ENCODE peak calls at places on chromosome 14, in ten cellular contexts. One of them, this sample, is unnamed.

GRCh38 chr14:22837750-22838538 is 1.6 kb downstream of the MMP14 start:
- DNase-seq in lower leg skin: peak
- DNase-seq in ovary: peak
- DNase-seq in transverse colon: peak
- DNase-seq in spleen: peak
- DNase-seq in HCT116: no peak
- DNase-seq in heart left ventricle: peak
- DNase-seq in uterus: peak
- DNase-seq in stomach: no peak
- DNase-seq in IMR-90: peak
- DNase-seq in this sample: no peak

GRCh38 chr14:25413058-25413457 is 363.1 kb upstream of the STXBP6 start:
- DNase-seq in lower leg skin: no peak
- DNase-seq in ovary: no peak
- DNase-seq in transverse colon: no peak
- DNase-seq in spleen: no peak
- DNase-seq in HCT116: no peak
- DNase-seq in heart left ventricle: no peak
- DNase-seq in uterus: no peak
- DNase-seq in stomach: no peak
- DNase-seq in IMR-90: no peak
- DNase-seq in this sample: no peak

GRCh38 chr14:69315302-69315701 is 55.3 kb downstream of the GALNT16 start:
- DNase-seq in lower leg skin: peak
- DNase-seq in ovary: peak
- DNase-seq in transverse colon: no peak
- DNase-seq in spleen: peak
- DNase-seq in HCT116: no peak
- DNase-seq in heart left ventricle: peak
- DNase-seq in uterus: peak
- DNase-seq in stomach: no peak
- DNase-seq in IMR-90: no peak
- DNase-seq in this sample: no peak

GRCh38 chr14:36069535-36069900 is 107.0 kb downstream of the PTCSC3 start:
- DNase-seq in lower leg skin: no peak
- DNase-seq in ovary: no peak
- DNase-seq in transverse colon: no peak
- DNase-seq in spleen: no peak
- DNase-seq in HCT116: peak
- DNase-seq in heart left ventricle: no peak
- DNase-seq in uterus: no peak
- DNase-seq in stomach: peak
- DNase-seq in IMR-90: peak
- DNase-seq in this sample: peak

GRCh38 chr14:44803239-44803905 is 158.4 kb downstream of the KLHL28 start:
- DNase-seq in lower leg skin: no peak
- DNase-seq in ovary: no peak
- DNase-seq in transverse colon: no peak
- DNase-seq in spleen: no peak
- DNase-seq in HCT116: peak
- DNase-seq in heart left ventricle: no peak
- DNase-seq in uterus: no peak
- DNase-seq in stomach: no peak
- DNase-seq in IMR-90: peak
- DNase-seq in this sample: peak

GRCh38 chr14:86296173-86296572 is 766.2 kb downstream of the FLRT2 start:
- DNase-seq in lower leg skin: no peak
- DNase-seq in ovary: no peak
- DNase-seq in transverse colon: no peak
- DNase-seq in spleen: no peak
- DNase-seq in HCT116: no peak
- DNase-seq in heart left ventricle: no peak
- DNase-seq in uterus: no peak
- DNase-seq in stomach: no peak
- DNase-seq in IMR-90: peak
- DNase-seq in this sample: no peak

GRCh38 chr14:86430807-86431206 is 900.9 kb downstream of the FLRT2 start:
- DNase-seq in lower leg skin: no peak
- DNase-seq in ovary: no peak
- DNase-seq in transverse colon: no peak
- DNase-seq in spleen: no peak
- DNase-seq in HCT116: no peak
- DNase-seq in heart left ventricle: no peak
- DNase-seq in uterus: no peak
- DNase-seq in stomach: no peak
- DNase-seq in IMR-90: peak
- DNase-seq in this sample: no peak

GRCh38 chr14:66476964-66477363 is 9.2 kb upstream of the CCDC196 start:
- DNase-seq in lower leg skin: no peak
- DNase-seq in ovary: no peak
- DNase-seq in transverse colon: no peak
- DNase-seq in spleen: no peak
- DNase-seq in HCT116: no peak
- DNase-seq in heart left ventricle: no peak
- DNase-seq in uterus: no peak
- DNase-seq in stomach: no peak
- DNase-seq in IMR-90: peak
- DNase-seq in this sample: no peak

GRCh38 chr14:104968541-104969401 is 9.4 kb downstream of the AHNAK2 start:
- DNase-seq in lower leg skin: peak
- DNase-seq in ovary: peak
- DNase-seq in transverse colon: no peak
- DNase-seq in spleen: peak
- DNase-seq in HCT116: no peak
- DNase-seq in heart left ventricle: no peak
- DNase-seq in uterus: peak
- DNase-seq in stomach: no peak
- DNase-seq in IMR-90: no peak
- DNase-seq in this sample: no peak

DNA sequence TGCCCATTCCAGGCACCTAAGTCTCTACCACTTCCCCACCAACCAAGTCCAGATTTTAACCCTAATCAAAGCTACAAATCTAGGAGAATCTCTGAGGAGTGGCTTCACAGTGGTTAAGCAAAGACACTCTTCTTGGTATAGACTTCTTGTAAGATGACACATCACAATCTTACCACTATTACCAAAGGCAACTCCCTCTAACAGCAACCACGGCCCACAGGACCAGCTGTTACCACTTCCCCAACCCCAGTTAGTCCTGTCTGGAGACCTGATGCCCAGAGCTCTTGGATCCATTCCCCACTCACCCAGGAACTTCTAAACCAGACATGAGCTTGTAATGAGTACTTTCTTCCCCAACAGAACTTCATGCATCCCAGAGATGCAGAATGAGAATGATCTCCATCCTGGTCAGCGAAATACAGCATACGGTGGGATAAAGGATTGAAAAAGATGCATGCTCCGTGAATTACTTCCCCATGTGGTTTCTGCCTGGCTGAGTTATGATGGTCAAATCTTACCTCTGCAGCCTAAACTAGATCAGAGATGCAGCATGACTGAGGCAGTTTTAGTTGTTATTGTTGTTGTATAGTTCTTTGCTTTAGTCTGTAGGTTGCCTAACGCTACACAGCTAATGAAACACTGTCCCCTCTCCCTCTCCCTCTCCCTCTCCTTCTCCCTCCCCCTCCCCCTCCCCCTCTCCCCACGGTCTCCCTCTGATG is 87.7 kb upstream of the FOXN3 start:
- DNase-seq in lower leg skin: peak
- DNase-seq in ovary: no peak
- DNase-seq in transverse colon: no peak
- DNase-seq in spleen: peak
- DNase-seq in HCT116: no peak
- DNase-seq in heart left ventricle: no peak
- DNase-seq in uterus: no peak
- DNase-seq in stomach: no peak
- DNase-seq in IMR-90: peak
- DNase-seq in this sample: no peak
- TF ChIP-seq POLR2A in lower leg skin: no peak
- TF ChIP-seq POLR2A in ovary: no peak
- TF ChIP-seq POLR2A in transverse colon: no peak
- TF ChIP-seq POLR2A in spleen: no peak
- TF ChIP-seq POLR2A in HCT116: no peak
- TF ChIP-seq POLR2A in heart left ventricle: no peak
- TF ChIP-seq POLR2A in uterus: no peak
- TF ChIP-seq POLR2A in stomach: no peak
- TF ChIP-seq POLR2A in IMR-90: no peak
- TF ChIP-seq POLR2A in this sample: no peak

GRCh38 chr14:51653096-51653814 is 1.5 kb downstream of the FRMD6 start:
- DNase-seq in lower leg skin: no peak
- DNase-seq in ovary: no peak
- DNase-seq in transverse colon: no peak
- DNase-seq in spleen: no peak
- DNase-seq in HCT116: no peak
- DNase-seq in heart left ventricle: no peak
- DNase-seq in uterus: peak
- DNase-seq in stomach: no peak
- DNase-seq in IMR-90: peak
- DNase-seq in this sample: no peak

GRCh38 chr14:51648296-51648695 is 3.4 kb upstream of the FRMD6 start:
- DNase-seq in lower leg skin: no peak
- DNase-seq in ovary: no peak
- DNase-seq in transverse colon: no peak
- DNase-seq in spleen: no peak
- DNase-seq in HCT116: no peak
- DNase-seq in heart left ventricle: no peak
- DNase-seq in uterus: no peak
- DNase-seq in stomach: no peak
- DNase-seq in IMR-90: no peak
- DNase-seq in this sample: no peak

GRCh38 chr14:51651388-51652167 is at the start of gene FRMD6:
- DNase-seq in lower leg skin: peak
- DNase-seq in ovary: peak
- DNase-seq in transverse colon: peak
- DNase-seq in spleen: peak
- DNase-seq in HCT116: peak
- DNase-seq in heart left ventricle: peak
- DNase-seq in uterus: peak
- DNase-seq in stomach: peak
- DNase-seq in IMR-90: peak
- DNase-seq in this sample: peak

GRCh38 chr14:51652168-51653095 is 722 bp downstream of the FRMD6 start:
- DNase-seq in lower leg skin: peak
- DNase-seq in ovary: peak
- DNase-seq in transverse colon: peak
- DNase-seq in spleen: peak
- DNase-seq in HCT116: no peak
- DNase-seq in heart left ventricle: peak
- DNase-seq in uterus: peak
- DNase-seq in stomach: peak
- DNase-seq in IMR-90: no peak
- DNase-seq in this sample: no peak

GRCh38 chr14:51650721-51651387 is 856 bp upstream of the FRMD6 start:
- DNase-seq in lower leg skin: peak
- DNase-seq in ovary: peak
- DNase-seq in transverse colon: peak
- DNase-seq in spleen: peak
- DNase-seq in HCT116: no peak
- DNase-seq in heart left ventricle: peak
- DNase-seq in uterus: peak
- DNase-seq in stomach: no peak
- DNase-seq in IMR-90: no peak
- DNase-seq in this sample: no peak
- TF ChIP-seq POLR2A in lower leg skin: no peak
- TF ChIP-seq POLR2A in ovary: no peak
- TF ChIP-seq POLR2A in transverse colon: no peak
- TF ChIP-seq POLR2A in spleen: no peak
- TF ChIP-seq POLR2A in HCT116: no peak
- TF ChIP-seq POLR2A in heart left ventricle: no peak
- TF ChIP-seq POLR2A in uterus: no peak
- TF ChIP-seq POLR2A in stomach: no peak
- TF ChIP-seq POLR2A in IMR-90: no peak
- TF ChIP-seq POLR2A in this sample: no peak

GRCh38 chr14:20461230-20462141 is at the start of gene PIP4P1:
- DNase-seq in lower leg skin: peak
- DNase-seq in ovary: peak
- DNase-seq in transverse colon: peak
- DNase-seq in spleen: peak
- DNase-seq in HCT116: peak
- DNase-seq in heart left ventricle: peak
- DNase-seq in uterus: peak
- DNase-seq in stomach: peak
- DNase-seq in IMR-90: peak
- DNase-seq in this sample: peak
- TF ChIP-seq POLR2A in lower leg skin: peak
- TF ChIP-seq POLR2A in ovary: peak
- TF ChIP-seq POLR2A in transverse colon: peak
- TF ChIP-seq POLR2A in spleen: no peak
- TF ChIP-seq POLR2A in HCT116: peak
- TF ChIP-seq POLR2A in heart left ventricle: peak
- TF ChIP-seq POLR2A in uterus: peak
- TF ChIP-seq POLR2A in stomach: no peak
- TF ChIP-seq POLR2A in IMR-90: peak
- TF ChIP-seq POLR2A in this sample: peak

DNA sequence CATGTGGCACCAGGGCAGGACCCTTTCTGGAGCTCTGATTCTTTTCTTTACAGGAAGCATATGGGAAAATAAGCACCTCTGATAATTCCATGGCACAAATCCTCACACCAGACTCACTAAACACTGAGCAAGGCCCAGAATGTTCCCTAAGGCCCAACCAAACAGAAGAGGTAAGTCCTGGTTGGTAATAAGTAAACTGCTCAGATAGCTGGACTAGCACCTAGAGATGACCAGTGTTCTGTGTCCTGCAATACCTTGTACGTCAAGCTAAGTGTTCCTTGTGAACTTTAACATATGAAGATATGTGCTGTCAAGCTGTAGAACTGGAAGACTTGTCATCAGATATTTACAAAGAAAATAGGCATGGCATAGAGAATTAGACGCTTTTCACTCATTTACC is 186.7 kb downstream of the ESR2 start:
- DNase-seq in lower leg skin: no peak
- DNase-seq in ovary: no peak
- DNase-seq in transverse colon: no peak
- DNase-seq in spleen: no peak
- DNase-seq in HCT116: no peak
- DNase-seq in heart left ventricle: no peak
- DNase-seq in uterus: no peak
- DNase-seq in stomach: no peak
- DNase-seq in IMR-90: no peak
- DNase-seq in this sample: no peak
- TF ChIP-seq POLR2A in lower leg skin: no peak
- TF ChIP-seq POLR2A in ovary: no peak
- TF ChIP-seq POLR2A in transverse colon: no peak
- TF ChIP-seq POLR2A in spleen: no peak
- TF ChIP-seq POLR2A in HCT116: no peak
- TF ChIP-seq POLR2A in heart left ventricle: no peak
- TF ChIP-seq POLR2A in uterus: no peak
- TF ChIP-seq POLR2A in stomach: no peak
- TF ChIP-seq POLR2A in IMR-90: no peak
- TF ChIP-seq POLR2A in this sample: no peak

GRCh38 chr14:61321385-61322010 is at the start of gene PRKCH:
- DNase-seq in lower leg skin: peak
- DNase-seq in ovary: peak
- DNase-seq in transverse colon: peak
- DNase-seq in spleen: peak
- DNase-seq in HCT116: peak
- DNase-seq in heart left ventricle: peak
- DNase-seq in uterus: peak
- DNase-seq in stomach: peak
- DNase-seq in IMR-90: peak
- DNase-seq in this sample: no peak
- TF ChIP-seq POLR2A in lower leg skin: no peak
- TF ChIP-seq POLR2A in ovary: no peak
- TF ChIP-seq POLR2A in transverse colon: peak
- TF ChIP-seq POLR2A in spleen: no peak
- TF ChIP-seq POLR2A in HCT116: peak
- TF ChIP-seq POLR2A in heart left ventricle: peak
- TF ChIP-seq POLR2A in uterus: no peak
- TF ChIP-seq POLR2A in stomach: no peak
- TF ChIP-seq POLR2A in IMR-90: no peak
- TF ChIP-seq POLR2A in this sample: no peak

This sample was measured in H54.